ENCODE peak calls at places on chromosomes 5 and 9, in five cellular contexts. A is SK-N-SH, E is GM12878, S is HepG2, M is K562. C is an unnamed sample.

GRCh38 chr5:137752873-137753226 is 1.3 kb downstream of the HNRNPA0 start:
- DNase-seq in E (no peak), A (no peak), S (peak), M (peak), C (peak)

GRCh38 chr9:121785673-121786542 is 134.5 kb downstream of the DAB2IP start:
- DNase-seq in M (no peak), E (no peak), A (no peak), S (no peak), C (no peak)

GRCh38 chr9:129907196-129907595 is 71.9 kb downstream of the USP20 start:
- DNase-seq in E (no peak), M (no peak), S (no peak), A (no peak), C (no peak)

GRCh38 chr9:214488-215448 is at the start of gene DOCK8:
- DNase-seq in S (peak), M (peak), E (no peak), A (peak), C (peak)

GRCh38 chr9:136625101-136626065 is 37.3 kb upstream of the EGFL7 start:
- DNase-seq in A (peak), S (peak), M (peak), E (no peak), C (no peak)

GRCh38 chr5:125424851-125425250 is 678.4 kb upstream of the ZNF608 start:
- DNase-seq in E (no peak), A (no peak), M (no peak), S (no peak), C (no peak)

GRCh38 chr5:14405267-14405666 is 176.3 kb upstream of the OTULINL start:
- DNase-seq in E (no peak), S (no peak), M (peak), A (peak), C (peak)

GRCh38 chr5:110054240-110054639 is 364.5 kb downstream of the MAN2A1 start:
- DNase-seq in A (peak), E (peak), S (peak), M (peak), C (peak)

GRCh38 chr5:176810687-176811501 is 535 bp downstream of the UNC5A start:
- DNase-seq in S (no peak), E (no peak), M (no peak), A (peak), C (no peak)

GRCh38 chr9:128222026-128222425 is 18.8 kb downstream of the DNM1 start:
- DNase-seq in E (no peak), M (no peak), S (no peak), A (peak), C (no peak)

GRCh38 chr9:108961151-108961550 is 27.0 kb downstream of the ABITRAM start:
- DNase-seq in E (no peak), A (no peak), M (no peak), S (no peak), C (no peak)

GRCh38 chr5:138440226-138441073 is 1.6 kb downstream of the REEP2 start:
- DNase-seq in A (peak), E (no peak), S (no peak), M (no peak), C (no peak)

GRCh38 chr9:78097541-78097940 is 65.9 kb upstream of the GNAQ start:
- DNase-seq in M (no peak), S (no peak), A (no peak), E (no peak), C (no peak)

GRCh38 chr9:107597743-107598217 is 108.2 kb upstream of the KLF4 start:
- DNase-seq in S (peak), A (no peak), E (no peak), M (no peak), C (no peak)

GRCh38 chr5:157189223-157189622 is 8.6 kb downstream of the ITK start:
- DNase-seq in A (no peak), E (no peak), M (no peak), S (no peak), C (no peak)

GRCh38 chr5:96242536-96242935 is 190.5 kb downstream of the PCSK1 start:
- DNase-seq in E (no peak), S (no peak), A (no peak), M (no peak), C (no peak)

GRCh38 chr5:151048526-151048925 is 28.1 kb downstream of the GPX3 start:
- DNase-seq in A (no peak), M (no peak), E (no peak), S (no peak), C (no peak)

GRCh38 chr5:81826128-81826527 is 75.2 kb upstream of the SSBP2 start:
- DNase-seq in M (no peak), S (no peak), A (no peak), E (no peak), C (no peak)

GRCh38 chr9:33375841-33376321 is 26.5 kb downstream of the AQP7 start:
- DNase-seq in E (no peak), A (no peak), S (no peak), M (peak), C (no peak)

GRCh38 chr9:107422189-107422802 is 67.3 kb downstream of the KLF4 start:
- DNase-seq in S (peak), M (peak), E (no peak), A (peak), C (peak)

GRCh38 chr9:133700861-133701320 is 37.3 kb downstream of the SARDH start:
- DNase-seq in S (no peak), A (no peak), E (no peak), M (no peak), C (no peak)

GRCh38 chr9:136784997-136785361 is 6.2 kb upstream of the TMEM141 start:
- DNase-seq in A (no peak), S (no peak), E (no peak), M (peak), C (no peak)

GRCh38 chr5:52073993-52074689 is 690.9 kb downstream of the ISL1 start:
- DNase-seq in M (no peak), S (no peak), E (no peak), A (no peak), C (no peak)

GRCh38 chr5:59992206-59992605 is 98.7 kb upstream of the PDE4D start:
- DNase-seq in E (no peak), S (no peak), A (no peak), M (no peak), C (no peak)

GRCh38 chr9:127319366-127320121 is 55.0 kb downstream of the GARNL3 start:
- DNase-seq in E (peak), M (no peak), S (no peak), A (no peak), C (no peak)

GRCh38 chr9:98783518-98784226 is 12.7 kb downstream of the ANKS6 start:
- DNase-seq in E (no peak), M (no peak), S (no peak), A (no peak), C (no peak)

GRCh38 chr5:89849819-89850515 is 559.6 kb downstream of the CETN3 start:
- DNase-seq in E (no peak), M (no peak), S (no peak), A (no peak), C (no peak)

GRCh38 chr5:121630402-121630801 is 221.3 kb upstream of the FTMT start:
- DNase-seq in E (no peak), M (peak), S (peak), A (no peak), C (peak)

GRCh38 chr5:43121565-43122484 is 1.1 kb downstream of the ZNF131 start:
- DNase-seq in S (peak), M (peak), E (no peak), A (peak), C (peak)

GRCh38 chr9:137952976-137953666 is 75.5 kb downstream of the CACNA1B start:
- DNase-seq in A (no peak), S (no peak), E (no peak), M (no peak), C (no peak)

GRCh38 chr5:112106878-112107277 is 312.2 kb downstream of the EPB41L4A start:
- DNase-seq in E (no peak), M (no peak), A (no peak), S (no peak), C (no peak)

GRCh38 chr5:148805323-148806290 is 20.8 kb upstream of the ADRB2 start:
- DNase-seq in A (peak), S (no peak), M (peak), E (peak), C (no peak)

GRCh38 chr9:95874989-95875304 is 544 bp upstream of the ERCC6L2 start:
- DNase-seq in S (peak), A (peak), E (no peak), M (peak), C (peak)

GRCh38 chr9:135492886-135493669 is 7.4 kb upstream of the MRPS2 start:
- DNase-seq in M (no peak), E (no peak), A (no peak), S (no peak), C (no peak)

GRCh38 chr5:149439899-149440655 is 61.0 kb upstream of the IL17B start:
- DNase-seq in E (no peak), M (peak), S (peak), A (peak), C (peak)

GRCh38 chr5:10019236-10019635 is 230.5 kb downstream of the ATPSCKMT start:
- DNase-seq in S (no peak), E (no peak), M (no peak), A (no peak), C (no peak)

GRCh38 chr5:14244721-14245518 is 101.8 kb downstream of the TRIO start:
- DNase-seq in A (no peak), E (no peak), S (no peak), M (no peak), C (no peak)

GRCh38 chr9:107281164-107281563 is 1.9 kb upstream of the RAD23B start:
- DNase-seq in M (no peak), A (no peak), E (no peak), S (no peak), C (no peak)

GRCh38 chr9:20112367-20112766 is 323.5 kb upstream of the SLC24A2 start:
- DNase-seq in S (no peak), E (no peak), A (no peak), M (no peak), C (peak)

GRCh38 chr5:57592236-57592635 is 109.6 kb upstream of the ACTBL2 start:
- DNase-seq in S (no peak), E (no peak), M (no peak), A (no peak), C (no peak)
- TF ChIP-seq FOXM1 in S (no peak), E (no peak), M (no peak), A (no peak), C (no peak)

DNA sequence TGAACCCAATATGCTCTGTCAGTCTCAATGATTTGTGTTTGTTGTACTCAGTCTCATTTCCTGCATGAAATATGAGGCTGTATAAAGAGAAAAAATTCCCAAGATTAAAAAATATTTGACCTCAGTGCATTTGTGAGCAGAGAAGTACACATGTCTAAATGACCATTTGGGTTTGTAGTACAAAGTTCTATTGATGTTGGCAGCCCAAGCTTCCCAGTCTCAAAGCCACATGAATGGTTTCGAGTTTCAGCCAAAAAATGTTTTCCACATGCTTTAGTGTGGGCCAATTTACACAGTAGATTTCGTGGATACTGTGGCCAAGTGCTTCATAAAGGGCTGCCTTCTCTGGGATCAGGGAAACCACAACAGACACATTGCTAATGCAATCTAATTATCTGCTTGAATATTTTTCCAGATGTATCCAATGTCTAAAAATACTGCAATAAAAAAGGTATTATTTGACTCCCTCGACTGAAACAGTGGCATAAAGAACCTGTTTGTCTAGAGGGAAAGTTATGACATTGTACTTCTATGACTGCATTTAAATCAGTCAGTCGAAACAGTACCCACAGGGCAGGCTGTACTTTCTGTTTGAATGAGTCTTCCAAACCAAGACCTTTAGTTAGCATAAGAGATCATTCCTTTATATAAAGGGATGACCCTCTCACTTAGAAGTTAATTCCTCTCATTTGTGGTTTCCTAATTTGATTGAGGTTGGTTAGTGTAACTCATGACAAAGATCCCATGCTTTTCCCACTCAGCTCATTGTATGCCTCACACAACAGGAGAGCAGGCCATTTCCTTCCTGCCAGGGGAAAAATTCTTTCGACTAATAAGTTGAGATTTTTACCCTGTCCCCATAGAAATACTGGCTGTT is 500.4 kb downstream of the SPATA31D1 start:
- DNase-seq in E (no peak), S (peak), A (peak), M (no peak), C (no peak)
- TF ChIP-seq FOXM1 in E (no peak), S (no peak), A (no peak), M (no peak), C (no peak)

DNA sequence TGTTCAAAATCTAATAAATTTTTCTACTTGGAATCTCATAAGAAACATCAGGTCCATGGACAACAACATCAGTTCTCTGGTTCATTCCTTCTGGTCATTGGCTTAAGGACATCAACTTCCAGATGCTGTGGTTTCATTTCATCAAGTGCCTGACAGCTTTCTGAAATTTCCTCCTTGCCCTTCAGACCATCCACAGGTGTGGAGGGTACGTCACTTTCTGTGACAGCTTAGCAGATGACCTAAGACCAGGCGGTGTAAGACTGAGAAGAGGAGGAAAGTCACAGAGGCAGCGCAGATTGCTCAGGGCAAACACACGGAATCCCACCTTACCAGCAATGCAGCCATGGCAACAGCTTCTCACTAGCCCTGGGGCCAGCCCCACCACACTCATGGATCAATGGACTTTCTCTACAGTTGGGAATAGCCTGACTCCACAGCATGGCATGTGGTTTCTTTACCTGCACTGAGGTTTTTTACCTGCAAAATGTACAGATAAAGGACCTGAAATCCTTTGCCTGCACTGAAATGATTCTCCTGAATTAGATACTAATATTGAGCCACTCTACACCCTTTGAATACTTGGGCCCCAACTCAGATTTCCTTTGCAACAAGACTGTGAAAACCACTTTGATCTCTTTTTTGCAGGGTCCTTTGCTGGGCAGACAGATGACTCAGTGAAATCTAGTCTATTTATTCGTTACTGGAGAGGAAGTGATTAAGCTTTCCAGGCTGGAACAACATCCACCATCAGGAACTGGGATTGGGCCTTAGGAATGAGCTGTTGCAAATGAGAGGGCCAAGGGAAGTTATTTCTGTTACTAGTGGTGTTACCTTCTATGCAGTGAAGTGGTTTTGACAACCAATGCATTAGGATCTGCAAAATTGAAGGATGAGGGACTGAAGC is 26.9 kb downstream of the TICAM2 start:
- DNase-seq in A (no peak), S (peak), E (no peak), M (no peak), C (no peak)
- TF ChIP-seq FOXM1 in A (no peak), S (no peak), E (no peak), M (no peak), C (no peak)

GRCh38 chr5:58088941-58089340 is 370.9 kb downstream of the PLK2 start:
- DNase-seq in S (no peak), A (no peak), M (no peak), E (no peak), C (no peak)
- TF ChIP-seq FOXM1 in S (no peak), A (no peak), M (no peak), E (no peak), C (no peak)

GRCh38 chr5:37189355-37189754 is 59.8 kb downstream of the CPLANE1 start:
- DNase-seq in A (no peak), E (no peak), S (no peak), M (no peak), C (no peak)

GRCh38 chr5:37187465-37187977 is 61.7 kb downstream of the CPLANE1 start:
- DNase-seq in S (no peak), A (no peak), E (no peak), M (peak), C (no peak)

GRCh38 chr5:37184748-37185364 is 64.3 kb downstream of the CPLANE1 start:
- DNase-seq in S (no peak), A (no peak), M (no peak), E (peak), C (no peak)

GRCh38 chr5:37190592-37190991 is 58.6 kb downstream of the CPLANE1 start:
- DNase-seq in A (no peak), E (no peak), S (no peak), M (no peak), C (no peak)
- TF ChIP-seq FOXM1 in A (no peak), E (no peak), S (no peak), M (no peak), C (no peak)

GRCh38 chr9:130943780-130944179 is 4.7 kb upstream of the FIBCD1 start:
- DNase-seq in A (no peak), S (no peak), M (peak), E (no peak), C (no peak)

GRCh38 chr9:130945173-130945572 is 6.1 kb upstream of the FIBCD1 start:
- DNase-seq in E (no peak), A (no peak), S (no peak), M (peak), C (no peak)

GRCh38 chr9:130942679-130943078 is 3.6 kb upstream of the FIBCD1 start:
- DNase-seq in A (no peak), E (no peak), S (no peak), M (no peak), C (no peak)

GRCh38 chr9:130943226-130943625 is 4.2 kb upstream of the FIBCD1 start:
- DNase-seq in M (no peak), S (no peak), A (peak), E (no peak), C (no peak)

DNA sequence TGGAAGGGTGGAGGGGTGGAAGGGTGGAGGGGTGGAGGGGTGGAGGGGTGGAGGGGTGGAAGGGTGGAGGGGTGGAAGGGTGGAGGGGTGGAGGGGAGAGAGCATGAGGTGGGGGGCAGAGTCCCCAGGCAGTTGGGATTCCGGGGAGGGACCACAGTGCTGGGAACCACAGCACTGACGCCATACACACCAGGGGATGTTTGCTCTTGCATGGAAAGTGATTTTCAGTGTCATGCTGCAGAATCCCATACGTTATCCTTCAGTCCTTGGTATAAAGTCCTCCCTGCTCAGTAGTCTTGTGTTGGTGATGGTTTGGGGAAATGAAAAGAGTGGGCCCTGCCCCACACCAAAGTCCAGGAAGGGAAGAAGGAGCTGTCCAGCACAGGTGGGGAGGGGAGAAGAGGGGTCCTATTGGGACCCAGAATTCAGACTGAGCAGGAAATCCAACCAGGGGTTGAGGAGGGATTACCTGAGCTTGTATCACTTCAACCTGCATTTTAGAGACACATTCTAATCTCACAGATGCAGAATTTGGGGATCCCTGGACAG is 5.5 kb upstream of the FIBCD1 start:
- DNase-seq in M (peak), E (no peak), S (no peak), A (no peak), C (no peak)
- TF ChIP-seq FOXM1 in M (no peak), E (no peak), S (no peak), A (no peak), C (no peak)